ENCODE peak calls at places on chromosomes 1 and 21, in four cellular contexts. O is K562, W is H1, A is HepG2. G is an unnamed sample.

GRCh38 chr1:17475729-17476128 is 36.3 kb upstream of the RCC2 start:
- DNase-seq in A (no peak), W (no peak), O (no peak), G (no peak)

GRCh38 chr21:46622226-46622625 is 13.2 kb upstream of the PRMT2 start:
- DNase-seq in O (no peak), W (no peak), A (peak), G (no peak)

GRCh38 chr1:183954496-183954895 is 83.0 kb downstream of the COLGALT2 start:
- DNase-seq in A (no peak), W (no peak), O (no peak), G (no peak)

GRCh38 chr1:217272385-217272784 is 358.5 kb downstream of the GPATCH2 start:
- DNase-seq in O (no peak), W (no peak), A (no peak), G (no peak)

GRCh38 chr21:46092026-46092764 is 5.7 kb upstream of the COL6A2 start:
- DNase-seq in W (no peak), A (no peak), O (no peak), G (no peak)

GRCh38 chr1:247332215-247332900 is 691 bp upstream of the ZNF496 start:
- DNase-seq in W (peak), O (peak), A (no peak), G (no peak)

GRCh38 chr1:214337536-214337935 is 56.6 kb downstream of the SMYD2 start:
- DNase-seq in W (no peak), A (no peak), O (no peak), G (no peak)

GRCh38 chr1:248837045-248837793 is 805 bp upstream of the ZNF672 start:
- DNase-seq in W (no peak), A (no peak), O (no peak), G (no peak)

GRCh38 chr1:17420361-17420760 is 19.1 kb downstream of the RCC2 start:
- DNase-seq in O (no peak), A (no peak), W (no peak), G (no peak)

GRCh38 chr1:104132386-104132973 is 382.8 kb downstream of the AMY1C start:
- DNase-seq in A (peak), W (no peak), O (no peak), G (no peak)

GRCh38 chr1:244325056-244325764 is 126.5 kb downstream of the ADSS2 start:
- DNase-seq in A (no peak), W (no peak), O (no peak), G (peak)

GRCh38 chr1:149849246-149849946 is 50.0 kb upstream of the BOLA1 start:
- DNase-seq in A (no peak), W (no peak), O (no peak), G (no peak)

GRCh38 chr1:60034999-60035398 is 38.6 kb downstream of the C1orf87 start:
- DNase-seq in W (no peak), O (no peak), A (no peak), G (no peak)

GRCh38 chr21:38095220-38095619 is 161.6 kb upstream of the KCNJ15 start:
- DNase-seq in W (no peak), O (no peak), A (no peak), G (no peak)

GRCh38 chr1:198258491-198258890 is 101.7 kb downstream of the NEK7 start:
- DNase-seq in W (no peak), O (no peak), A (no peak), G (peak)

GRCh38 chr1:247336390-247336789 is 4.7 kb upstream of the ZNF496 start:
- DNase-seq in W (no peak), O (no peak), A (no peak), G (no peak)

GRCh38 chr1:39026947-39027507 is 877 bp downstream of the NDUFS5 start:
- DNase-seq in O (no peak), A (no peak), W (no peak), G (no peak)

GRCh38 chr1:12148958-12149790 is 17.6 kb upstream of the TNFRSF1B start:
- DNase-seq in A (no peak), O (no peak), W (no peak), G (no peak)

GRCh38 chr1:152824964-152825363 is 2.3 kb upstream of the LCE1A start:
- DNase-seq in W (no peak), O (no peak), A (no peak), G (no peak)

GRCh38 chr1:18100493-18101063 is 7.0 kb upstream of the IGSF21 start:
- DNase-seq in O (peak), W (peak), A (peak), G (peak)

GRCh38 chr1:67970088-67970487 is 80.3 kb downstream of the DIRAS3 start:
- DNase-seq in W (no peak), O (no peak), A (no peak), G (no peak)

GRCh38 chr1:228367798-228368791 is 38.5 kb downstream of the TRIM11 start:
- DNase-seq in A (peak), O (peak), W (no peak), G (no peak)

GRCh38 chr1:46526689-46527291 is 24.7 kb downstream of the KNCN start:
- DNase-seq in W (peak), A (peak), O (peak), G (no peak)

GRCh38 chr1:34129630-34130029 is 35.4 kb downstream of the CSMD2 start:
- DNase-seq in W (peak), A (no peak), O (no peak), G (no peak)

GRCh38 chr1:22238356-22239224 is 95.7 kb upstream of the WNT4 start:
- DNase-seq in A (no peak), O (no peak), W (no peak), G (no peak)

GRCh38 chr1:193543259-193543658 is 356.8 kb upstream of the B3GALT2 start:
- DNase-seq in O (no peak), W (no peak), A (no peak), G (no peak)

GRCh38 chr1:230517786-230518185 is 91.7 kb upstream of the PGBD5 start:
- DNase-seq in A (no peak), O (no peak), W (no peak), G (no peak)

GRCh38 chr1:98493469-98493868 is 168.1 kb upstream of the SNX7 start:
- DNase-seq in W (no peak), O (no peak), A (no peak), G (no peak)

GRCh38 chr1:232880354-232880753 is 70.1 kb upstream of the NTPCR start:
- DNase-seq in O (peak), W (peak), A (peak), G (no peak)

GRCh38 chr1:27179373-27179772 is 24.4 kb upstream of the SLC9A1 start:
- DNase-seq in W (no peak), A (no peak), O (no peak), G (no peak)

GRCh38 chr1:228334226-228334935 is 72.3 kb downstream of the TRIM11 start:
- DNase-seq in A (no peak), W (peak), O (no peak), G (no peak)

DNA sequence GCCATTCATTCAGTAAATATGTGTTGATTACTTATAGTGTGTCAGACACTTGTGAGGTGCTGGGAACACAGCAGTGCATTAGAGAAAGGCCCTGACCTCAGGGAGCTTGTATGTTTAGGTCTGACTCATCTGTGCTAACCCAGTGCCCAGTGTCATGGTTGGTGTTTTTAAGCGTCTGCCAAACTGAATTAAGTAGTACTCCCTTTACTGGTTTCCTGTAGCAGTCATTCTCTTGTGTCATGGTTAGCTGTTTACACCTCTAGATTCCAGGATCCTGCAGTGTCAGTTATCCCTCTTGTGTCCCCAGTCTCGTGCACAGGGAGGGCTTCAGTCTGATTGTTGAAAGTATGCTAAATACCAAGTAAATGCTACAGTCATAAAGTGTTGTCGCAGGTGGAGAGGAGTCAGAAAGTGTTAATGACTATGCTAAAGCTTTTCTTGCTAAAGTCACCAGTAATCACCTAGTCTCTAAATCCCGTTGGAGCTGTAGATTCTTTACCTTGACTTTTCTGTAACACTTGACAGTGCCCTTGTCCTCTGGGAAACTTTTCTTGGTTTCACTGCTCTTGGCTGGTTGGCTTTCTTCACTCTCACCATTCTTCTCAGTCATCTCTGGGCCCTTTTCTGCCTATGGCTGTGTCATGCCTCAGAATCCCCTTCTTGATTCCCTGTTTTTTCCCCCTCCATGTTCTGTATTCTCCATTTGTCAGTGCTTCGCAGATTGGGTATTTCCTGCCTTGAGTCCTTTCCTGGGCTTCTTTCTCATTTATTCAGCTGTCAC is 14.4 kb downstream of the UCK2 start:
- DNase-seq in W (no peak), A (peak), O (no peak), G (no peak)
- TF ChIP-seq BRCA1 in W (no peak), A (no peak), O (no peak), G (no peak)

DNA sequence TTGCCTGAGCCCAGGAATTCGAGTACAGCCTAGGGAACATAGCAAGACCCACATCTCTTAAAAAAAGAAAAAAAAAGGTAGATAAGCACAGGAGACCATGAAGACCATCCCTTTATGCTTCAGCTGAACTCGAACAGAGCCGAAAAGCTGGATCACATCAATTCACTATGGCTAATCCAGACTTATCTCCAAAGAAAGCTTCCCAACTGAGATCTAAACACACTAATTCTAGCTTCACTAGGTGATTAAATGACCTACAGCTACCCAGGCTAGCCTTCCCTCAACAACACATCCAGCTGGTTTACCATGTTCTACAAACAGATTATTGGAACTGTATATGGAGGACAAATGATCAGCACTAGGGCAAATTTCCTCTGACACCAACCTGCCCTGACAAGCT is 44.0 kb upstream of the NR5A2 start:
- DNase-seq in W (no peak), O (no peak), A (no peak), G (no peak)
- TF ChIP-seq USF2 in W (no peak), O (no peak), A (no peak), G (no peak)

GRCh38 chr21:25735895-25736597 is 1.3 kb downstream of the GABPA start:
- DNase-seq in O (no peak), W (no peak), A (peak), G (no peak)
- TF ChIP-seq CHD2 in O (peak), W (no peak), A (peak), G (peak)

DNA sequence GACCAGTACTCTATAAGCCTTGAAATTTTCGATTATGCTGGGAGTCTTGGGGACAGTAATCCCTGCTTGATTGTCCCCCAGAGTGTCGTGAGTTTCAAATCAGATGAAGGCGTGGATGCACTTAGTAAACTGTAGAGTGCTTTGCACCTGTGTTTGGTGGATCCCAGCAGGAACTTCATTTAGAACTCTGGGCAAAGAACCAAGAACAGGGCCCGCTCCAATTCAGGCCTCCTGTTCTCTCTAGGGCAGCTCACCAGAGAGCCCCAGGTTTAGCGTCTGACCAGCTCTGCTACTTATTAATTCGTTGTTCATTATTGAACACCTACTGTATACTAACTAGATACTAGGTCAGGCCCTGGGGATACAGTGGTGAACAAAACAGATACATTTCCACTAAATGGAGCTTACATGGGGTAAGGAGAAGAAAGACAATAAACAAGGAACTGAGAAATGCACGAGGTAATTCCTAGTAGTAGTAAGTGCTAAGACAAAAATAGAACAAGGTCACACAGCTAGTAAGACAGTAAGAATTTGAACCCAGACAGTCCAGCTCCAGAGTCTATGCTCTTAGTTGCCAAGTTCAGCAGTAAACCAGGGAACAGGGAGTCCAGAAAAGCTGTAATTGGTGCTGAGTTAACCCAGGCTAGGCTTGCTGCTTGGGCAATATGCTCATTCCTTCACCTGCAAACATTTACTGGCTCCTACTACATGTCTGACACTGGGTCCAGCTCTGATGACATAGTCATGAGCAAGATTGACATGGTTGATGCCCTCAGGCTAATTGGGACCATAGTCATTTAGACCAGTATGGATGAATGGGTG is 1.7 kb downstream of the GPX7 start:
- DNase-seq in W (no peak), A (no peak), O (no peak), G (no peak)
- TF ChIP-seq BRCA1 in W (no peak), A (no peak), O (no peak), G (no peak)

GRCh38 chr1:206036661-206037455 is 13.2 kb upstream of the CTSE start:
- DNase-seq in O (no peak), A (no peak), W (peak), G (no peak)
- TF ChIP-seq USF2 in O (no peak), A (no peak), W (no peak), G (no peak)

GRCh38 chr1:24635195-24635843 is 7.8 kb upstream of the SRRM1 start:
- DNase-seq in O (peak), W (no peak), A (peak), G (no peak)
- TF ChIP-seq CHD2 in O (no peak), W (no peak), A (no peak), G (no peak)

GRCh38 chr1:212414328-212415106 is at the start of gene PACC1:
- DNase-seq in O (peak), W (peak), A (peak), G (peak)
- TF ChIP-seq BRCA1 in O (no peak), W (no peak), A (no peak), G (no peak)

GRCh38 chr1:115314111-115314510 is 23.9 kb downstream of the NGF start:
- DNase-seq in W (no peak), O (no peak), A (no peak), G (no peak)
- TF ChIP-seq USF2 in W (no peak), O (no peak), A (no peak), G (no peak)

GRCh38 chr1:54165146-54165545 is 12.3 kb upstream of the CDCP2 start:
- DNase-seq in W (no peak), A (peak), O (no peak), G (no peak)
- TF ChIP-seq CHD2 in W (no peak), A (no peak), O (no peak), G (no peak)

G was measured in GM12878.